ENCODE peak calls at places on chromosomes 7 and 10, in six cellular contexts. O, P, W, R, U and A are unnamed samples.

GRCh38 chr7:71015260-71015900 is 116.6 kb upstream of the GALNT17 start:
- DNase-seq in O (no peak), U (no peak), R (peak), P (peak), W (no peak), A (peak)

GRCh38 chr7:104395162-104395561 is 66.8 kb downstream of the LHFPL3 start:
- DNase-seq in O (no peak), W (no peak), U (no peak), P (no peak), R (no peak), A (no peak)

GRCh38 chr10:47248436-47249090 is 51.4 kb upstream of the GDF10 start:
- DNase-seq in O (no peak), W (no peak), P (no peak), U (no peak), R (peak), A (no peak)

GRCh38 chr7:142774826-142775225 is 4.1 kb downstream of the PRSS2 start:
- DNase-seq in U (no peak), R (no peak), W (no peak), O (no peak), P (no peak), A (no peak)

GRCh38 chr10:68088744-68089143 is 13.7 kb upstream of the HERC4 start:
- DNase-seq in O (no peak), R (no peak), P (no peak), U (no peak), W (no peak), A (no peak)

GRCh38 chr10:131089861-131090260 is 221.7 kb downstream of the TCERG1L start:
- DNase-seq in W (no peak), R (no peak), O (no peak), P (no peak), U (no peak), A (no peak)

GRCh38 chr7:1106783-1107421 is 19.0 kb downstream of the GPER1 start:
- DNase-seq in U (no peak), R (no peak), O (no peak), W (no peak), P (no peak), A (no peak)

GRCh38 chr7:67788689-67789088 is 792.1 kb downstream of the TYW1 start:
- DNase-seq in P (no peak), R (no peak), W (peak), O (peak), U (no peak), A (no peak)

GRCh38 chr10:78925800-78926319 is 142.9 kb upstream of the ZMIZ1 start:
- DNase-seq in P (no peak), W (no peak), R (no peak), O (no peak), U (no peak), A (no peak)

GRCh38 chr10:70122742-70123141 is 9.9 kb downstream of the AIFM2 start:
- DNase-seq in R (no peak), O (no peak), W (no peak), U (no peak), P (no peak), A (no peak)

GRCh38 chr10:3173173-3173878 is 744 bp upstream of the PITRM1 start:
- DNase-seq in R (no peak), U (no peak), W (no peak), O (peak), P (peak), A (no peak)

GRCh38 chr10:131094406-131095108 is 217.0 kb downstream of the TCERG1L start:
- DNase-seq in U (no peak), P (no peak), R (no peak), W (peak), O (no peak), A (peak)

GRCh38 chr7:55211721-55212120 is 153.4 kb upstream of the LANCL2 start:
- DNase-seq in P (no peak), W (no peak), O (no peak), U (no peak), R (no peak), A (no peak)

GRCh38 chr7:137195996-137196395 is 147.5 kb downstream of the PTN start:
- DNase-seq in U (no peak), W (no peak), P (no peak), R (no peak), O (no peak), A (no peak)

GRCh38 chr7:140506788-140507464 is 27.6 kb upstream of the MKRN1 start:
- DNase-seq in O (no peak), P (no peak), U (no peak), W (peak), R (peak), A (no peak)

GRCh38 chr7:3289996-3290395 is 11.1 kb upstream of the SDK1 start:
- DNase-seq in W (no peak), U (no peak), R (no peak), O (no peak), P (no peak), A (no peak)

GRCh38 chr10:62244785-62245595 is 23.7 kb downstream of the RTKN2 start:
- DNase-seq in O (no peak), R (no peak), P (peak), W (peak), U (no peak), A (peak)

GRCh38 chr7:30254717-30255095 is 29.7 kb upstream of the ZNRF2 start:
- DNase-seq in U (no peak), W (no peak), R (no peak), P (peak), O (no peak), A (no peak)

GRCh38 chr7:96921771-96922170 is 83.6 kb upstream of the DLX6 start:
- DNase-seq in P (no peak), R (no peak), W (no peak), O (no peak), U (no peak), A (no peak)

GRCh38 chr7:3338161-3338560 is 37.1 kb downstream of the SDK1 start:
- DNase-seq in P (no peak), R (no peak), W (no peak), O (no peak), U (no peak), A (no peak)

GRCh38 chr7:137577184-137577583 is 233.7 kb upstream of the PTN start:
- DNase-seq in W (no peak), U (no peak), O (no peak), R (no peak), P (no peak), A (no peak)

GRCh38 chr10:47369251-47369894 is 14.7 kb downstream of the ZNF488 start:
- DNase-seq in O (no peak), P (no peak), W (no peak), U (no peak), R (no peak), A (no peak)

GRCh38 chr7:77571791-77572190 is 34.7 kb downstream of the PTPN12 start:
- DNase-seq in O (no peak), P (no peak), R (no peak), U (no peak), W (no peak), A (no peak)

GRCh38 chr10:52170776-52171175 is 143.3 kb upstream of the DKK1 start:
- DNase-seq in W (no peak), O (no peak), P (no peak), R (no peak), U (no peak), A (no peak)

GRCh38 chr10:33822774-33823173 is 488.3 kb upstream of the NRP1 start:
- DNase-seq in O (no peak), U (no peak), P (no peak), R (no peak), W (no peak), A (no peak)

GRCh38 chr10:33722067-33722466 is 387.6 kb upstream of the NRP1 start:
- DNase-seq in P (no peak), U (no peak), W (no peak), O (no peak), R (no peak), A (no peak)

GRCh38 chr10:70592186-70592735 is 10.3 kb downstream of the PRF1 start:
- DNase-seq in U (no peak), W (no peak), O (no peak), P (peak), R (no peak), A (no peak)

GRCh38 chr10:127196227-127196954 is at the start of gene INSYN2A:
- DNase-seq in W (peak), R (no peak), O (peak), P (peak), U (no peak), A (peak)

GRCh38 chr10:127196955-127197432 is 603 bp upstream of the INSYN2A start:
- DNase-seq in R (no peak), P (no peak), U (no peak), O (no peak), W (no peak), A (no peak)

GRCh38 chr10:127195571-127196226 is 692 bp downstream of the INSYN2A start:
- DNase-seq in O (peak), R (no peak), P (no peak), W (peak), U (no peak), A (no peak)

GRCh38 chr10:127194598-127194997 is 1.8 kb downstream of the INSYN2A start:
- DNase-seq in P (no peak), U (no peak), W (no peak), O (no peak), R (no peak), A (no peak)

GRCh38 chr10:127195041-127195506 is 1.3 kb downstream of the INSYN2A start:
- DNase-seq in R (no peak), U (no peak), W (peak), P (no peak), O (peak), A (no peak)
- TF ChIP-seq CTCF in R (no peak), U (no peak), W (no peak), P (no peak), O (no peak), A (no peak)

GRCh38 chr7:47337531-47337930 is 244.4 kb downstream of the TNS3 start:
- DNase-seq in P (no peak), R (no peak), O (peak), W (no peak), U (no peak), A (no peak)
- TF ChIP-seq CTCF in P (no peak), R (no peak), O (no peak), W (no peak), U (no peak), A (no peak)

GRCh38 chr10:76555271-76555670 is 1082.3 kb downstream of the KCNMA1 start:
- DNase-seq in P (no peak), R (no peak), U (no peak), O (no peak), W (no peak), A (no peak)

GRCh38 chr10:76560338-76560737 is 1077.3 kb downstream of the KCNMA1 start:
- DNase-seq in P (no peak), W (no peak), O (no peak), R (no peak), U (no peak), A (no peak)

GRCh38 chr10:76559889-76560215 is 1077.8 kb downstream of the KCNMA1 start:
- DNase-seq in U (no peak), W (no peak), P (no peak), O (no peak), R (no peak), A (no peak)

GRCh38 chr10:76558996-76559888 is 1078.4 kb downstream of the KCNMA1 start:
- DNase-seq in P (no peak), W (no peak), U (no peak), R (no peak), O (no peak), A (no peak)

GRCh38 chr10:76558586-76558985 is 1079.0 kb downstream of the KCNMA1 start:
- DNase-seq in W (no peak), U (no peak), P (peak), R (peak), O (no peak), A (peak)
- TF ChIP-seq CTCF in W (no peak), U (no peak), P (no peak), R (no peak), O (no peak), A (no peak)

GRCh38 chr7:132532237-132532734 is 44.0 kb downstream of the PLXNA4 start:
- DNase-seq in P (no peak), U (no peak), R (no peak), W (no peak), O (no peak), A (no peak)
- TF ChIP-seq CTCF in P (no peak), U (no peak), R (no peak), W (no peak), O (no peak), A (no peak)

GRCh38 chr7:134726581-134726980 is 52.9 kb upstream of the CALD1 start:
- DNase-seq in U (no peak), P (no peak), W (no peak), R (peak), O (no peak), A (no peak)

GRCh38 chr7:134723904-134724303 is 55.5 kb upstream of the CALD1 start:
- DNase-seq in U (no peak), O (no peak), W (no peak), P (no peak), R (no peak), A (no peak)

GRCh38 chr7:134727711-134728110 is 51.7 kb upstream of the CALD1 start:
- DNase-seq in P (no peak), R (no peak), W (no peak), U (no peak), O (no peak), A (no peak)

GRCh38 chr7:134722786-134723322 is 56.6 kb upstream of the CALD1 start:
- DNase-seq in W (no peak), U (no peak), R (peak), O (no peak), P (no peak), A (no peak)

GRCh38 chr7:134724606-134725005 is 54.8 kb upstream of the CALD1 start:
- DNase-seq in W (no peak), R (no peak), P (no peak), O (peak), U (peak), A (no peak)
- TF ChIP-seq CTCF in W (peak), R (no peak), P (no peak), O (no peak), U (peak), A (no peak)

GRCh38 chr7:31940167-31940566 is 130.0 kb downstream of the PDE1C start:
- DNase-seq in U (no peak), O (no peak), R (no peak), P (no peak), W (no peak), A (no peak)

GRCh38 chr7:31937982-31938381 is 132.2 kb downstream of the PDE1C start:
- DNase-seq in U (no peak), W (no peak), P (no peak), R (no peak), O (no peak), A (no peak)

GRCh38 chr7:31935671-31936070 is 134.5 kb downstream of the PDE1C start:
- DNase-seq in R (no peak), U (no peak), O (no peak), P (no peak), W (no peak), A (no peak)

GRCh38 chr7:31939076-31939475 is 131.1 kb downstream of the PDE1C start:
- DNase-seq in U (no peak), R (no peak), P (no peak), O (no peak), W (no peak), A (no peak)

GRCh38 chr7:31938650-31939049 is 131.6 kb downstream of the PDE1C start:
- DNase-seq in W (no peak), U (no peak), P (no peak), R (no peak), O (no peak), A (no peak)
- TF ChIP-seq CTCF in W (peak), U (peak), P (no peak), R (no peak), O (no peak), A (no peak)

GRCh38 chr7:149320313-149321124 is 58.5 kb downstream of the ZNF783 start:
- DNase-seq in P (no peak), U (no peak), W (no peak), O (no peak), R (no peak), A (no peak)

GRCh38 chr7:149321978-149322541 is 60.1 kb downstream of the ZNF783 start:
- DNase-seq in P (no peak), R (no peak), W (no peak), O (no peak), U (no peak), A (no peak)

GRCh38 chr7:149319376-149319775 is 57.4 kb downstream of the ZNF783 start:
- DNase-seq in O (no peak), U (no peak), W (no peak), R (no peak), P (no peak), A (no peak)

GRCh38 chr7:149316606-149317005 is 54.6 kb downstream of the ZNF783 start:
- DNase-seq in P (no peak), U (no peak), R (no peak), O (no peak), W (no peak), A (no peak)

GRCh38 chr7:149317986-149318672 is 56.1 kb downstream of the ZNF783 start:
- DNase-seq in W (no peak), P (no peak), O (peak), U (no peak), R (no peak), A (no peak)
- TF ChIP-seq CTCF in W (peak), P (no peak), O (peak), U (peak), R (no peak), A (no peak)

GRCh38 chr10:13201132-13201531 is 33.0 kb downstream of the UCMA start:
- DNase-seq in P (no peak), U (no peak), O (no peak), R (no peak), W (no peak), A (no peak)

GRCh38 chr10:13206091-13206490 is 28.1 kb downstream of the UCMA start:
- DNase-seq in P (no peak), U (no peak), O (no peak), W (no peak), R (no peak), A (no peak)

DNA sequence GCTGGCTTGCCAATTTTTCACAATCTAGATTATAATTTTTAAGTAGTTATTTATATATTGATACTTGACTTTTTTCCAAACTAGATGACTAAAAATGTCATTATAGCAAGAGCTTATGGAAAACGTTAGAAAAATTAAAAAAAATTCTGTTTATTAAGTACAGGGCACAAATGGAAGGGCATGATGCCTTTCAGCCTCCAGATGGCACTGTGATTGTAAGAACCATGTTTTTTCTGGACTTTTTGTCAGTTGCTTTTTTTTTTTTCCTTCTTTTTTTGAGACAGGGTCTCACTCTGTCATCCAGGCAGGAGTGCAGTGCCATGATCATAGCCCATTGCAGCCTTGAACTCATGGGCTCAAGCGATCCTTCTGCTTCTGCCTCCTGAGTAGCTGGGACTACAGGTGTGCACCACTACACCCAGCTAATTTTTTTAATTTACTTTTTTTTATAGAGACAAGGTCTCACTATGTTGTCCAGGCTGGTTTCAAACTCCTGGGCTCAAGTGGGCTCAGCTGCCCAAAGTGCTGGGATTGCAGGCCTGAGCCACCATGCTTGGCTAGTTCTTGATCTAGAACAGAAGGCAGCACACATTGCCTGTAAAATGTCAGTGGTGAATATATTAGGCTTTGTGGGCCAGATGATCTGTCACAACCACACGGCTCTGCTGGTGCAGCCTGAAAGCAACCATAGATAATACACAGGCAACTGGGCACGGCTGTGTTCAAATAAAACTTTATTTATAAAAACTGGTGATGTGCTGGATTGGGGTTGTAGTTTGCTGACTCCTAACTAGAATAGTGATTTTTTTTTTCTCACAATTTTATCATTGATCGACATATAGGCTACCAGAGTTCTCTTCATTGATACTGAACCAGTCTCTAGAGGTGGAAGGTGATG is 27.4 kb downstream of the UCMA start:
- DNase-seq in P (no peak), O (no peak), R (no peak), W (no peak), U (no peak), A (no peak)
- TF ChIP-seq CTCF in P (peak), O (peak), R (no peak), W (peak), U (peak), A (peak)

DNA sequence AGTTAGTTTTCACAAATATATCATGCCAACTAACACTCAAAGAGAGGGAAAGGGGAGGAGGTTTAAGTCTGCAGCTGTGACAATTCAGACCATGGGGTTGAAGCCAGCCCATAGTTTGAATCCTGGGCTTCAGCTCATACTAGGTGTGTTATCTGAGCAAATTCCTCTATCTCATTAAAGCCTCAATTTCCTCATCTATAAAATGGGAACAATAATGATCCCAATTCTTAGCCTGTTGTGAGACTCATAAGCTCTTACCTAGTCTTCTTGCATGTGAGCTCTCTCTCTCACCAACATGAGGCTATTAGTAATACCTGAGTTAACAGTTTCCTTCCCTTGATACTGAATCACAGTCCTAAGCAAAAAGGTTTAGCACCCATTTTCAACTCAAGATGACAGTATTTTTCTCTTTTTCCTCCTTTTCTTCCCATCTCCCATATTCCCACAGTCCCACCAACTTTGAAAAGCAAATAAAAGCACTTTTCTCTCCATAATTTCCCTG is 49.8 kb downstream of the NUDCD3 start:
- DNase-seq in W (no peak), O (no peak), R (no peak), P (no peak), U (no peak), A (no peak)
- TF ChIP-seq CTCF in W (no peak), O (no peak), R (no peak), P (no peak), U (no peak), A (no peak)